ENCODE peak calls at places on chromosomes 4 and X, in five cellular contexts. One of them, this sample, is unnamed.

GRCh38 chr4:147546341-147546740 is 65.4 kb downstream of the EDNRA start:
- DNase-seq in A549: peak; percentile 57
- DNase-seq in K562: no peak
- DNase-seq in GM12878: no peak
- DNase-seq in HepG2: no peak
- DNase-seq in this sample: no peak

GRCh38 chr4:119106036-119107000 is 29.3 kb upstream of the MYOZ2 start:
- DNase-seq in HepG2: no peak
- DNase-seq in K562: no peak
- DNase-seq in GM12878: no peak
- DNase-seq in A549: no peak
- DNase-seq in this sample: no peak

GRCh38 chrX:47863187-47863586 is 26.5 kb downstream of the ZNF81 start:
- DNase-seq in K562: no peak
- DNase-seq in HepG2: no peak
- DNase-seq in GM12878: no peak
- DNase-seq in A549: no peak
- DNase-seq in this sample: no peak

GRCh38 chrX:140928739-140929138 is 73.7 kb upstream of the SPANXB1 start:
- DNase-seq in K562: no peak
- DNase-seq in A549: no peak
- DNase-seq in HepG2: no peak
- DNase-seq in GM12878: no peak
- DNase-seq in this sample: no peak

GRCh38 chr4:77706717-77707116 is 101.1 kb downstream of the CXCL13 start:
- DNase-seq in HepG2: no peak
- DNase-seq in GM12878: no peak
- DNase-seq in K562: no peak
- DNase-seq in A549: no peak
- DNase-seq in this sample: no peak

GRCh38 chr4:169270156-169270809 is 473 bp downstream of the SH3RF1 start:
- DNase-seq in A549: peak; percentile 37
- DNase-seq in K562: peak; percentile 31
- DNase-seq in HepG2: no peak
- DNase-seq in GM12878: no peak
- DNase-seq in this sample: peak; percentile 70

GRCh38 chrX:119817130-119817690 is 25.8 kb upstream of the RPL39 start:
- DNase-seq in HepG2: no peak
- DNase-seq in A549: no peak
- DNase-seq in GM12878: no peak
- DNase-seq in K562: no peak
- DNase-seq in this sample: no peak

GRCh38 chr4:189979196-189980047 is 38.8 kb downstream of the FRG1 start:
- DNase-seq in GM12878: no peak
- DNase-seq in K562: no peak
- DNase-seq in HepG2: no peak
- DNase-seq in A549: no peak
- DNase-seq in this sample: no peak

GRCh38 chr4:107809236-107809635 is 15.5 kb upstream of the SGMS2 start:
- DNase-seq in K562: no peak
- DNase-seq in GM12878: no peak
- DNase-seq in A549: no peak
- DNase-seq in HepG2: no peak
- DNase-seq in this sample: no peak

GRCh38 chrX:153946910-153947769 is 2.7 kb upstream of the RENBP start:
- DNase-seq in A549: peak; percentile 87
- DNase-seq in K562: peak; percentile 79
- DNase-seq in GM12878: no peak
- DNase-seq in HepG2: peak; percentile 75
- DNase-seq in this sample: peak; percentile 86

GRCh38 chrX:15946783-15947550 is 92.4 kb upstream of the AP1S2 start:
- DNase-seq in A549: peak; percentile 3
- DNase-seq in K562: no peak
- DNase-seq in HepG2: no peak
- DNase-seq in GM12878: no peak
- DNase-seq in this sample: no peak

GRCh38 chr4:150713251-150713650 is 131.3 kb downstream of the MAB21L2 start:
- DNase-seq in K562: no peak
- DNase-seq in GM12878: no peak
- DNase-seq in HepG2: no peak
- DNase-seq in A549: no peak
- DNase-seq in this sample: no peak

GRCh38 chrX:23786268-23786815 is 3.4 kb downstream of the SAT1 start:
- DNase-seq in K562: no peak
- DNase-seq in A549: peak; percentile 60
- DNase-seq in GM12878: no peak
- DNase-seq in HepG2: no peak
- DNase-seq in this sample: no peak

GRCh38 chr4:19930742-19931141 is 321.0 kb upstream of the SLIT2 start:
- DNase-seq in GM12878: no peak
- DNase-seq in HepG2: no peak
- DNase-seq in K562: no peak
- DNase-seq in A549: no peak
- DNase-seq in this sample: no peak

GRCh38 chr4:82230310-82230709 is 143.5 kb downstream of the HNRNPD start:
- DNase-seq in GM12878: no peak
- DNase-seq in A549: no peak
- DNase-seq in K562: no peak
- DNase-seq in HepG2: no peak
- DNase-seq in this sample: no peak

GRCh38 chr4:165208741-165209388 is 1.5 kb downstream of the KLHL2 start:
- DNase-seq in K562: peak; percentile 15
- DNase-seq in A549: no peak
- DNase-seq in GM12878: no peak
- DNase-seq in HepG2: no peak
- DNase-seq in this sample: no peak

GRCh38 chr4:8289151-8289750 is 19.7 kb downstream of the HTRA3 start:
- DNase-seq in K562: no peak
- DNase-seq in GM12878: no peak
- DNase-seq in HepG2: no peak
- DNase-seq in A549: no peak
- DNase-seq in this sample: no peak

GRCh38 chr4:152221816-152222516 is 313.9 kb downstream of the FBXW7 start:
- DNase-seq in HepG2: no peak
- DNase-seq in K562: no peak
- DNase-seq in GM12878: no peak
- DNase-seq in A549: no peak
- DNase-seq in this sample: no peak

GRCh38 chr4:102778720-102779119 is 18.0 kb upstream of the MANBA start:
- DNase-seq in GM12878: no peak
- DNase-seq in A549: no peak
- DNase-seq in HepG2: peak; percentile 85
- DNase-seq in K562: peak; percentile 8
- DNase-seq in this sample: no peak

GRCh38 chr4:25816591-25817058 is 46.2 kb downstream of the SEL1L3 start:
- DNase-seq in GM12878: no peak
- DNase-seq in HepG2: no peak
- DNase-seq in K562: no peak
- DNase-seq in A549: no peak
- DNase-seq in this sample: no peak

GRCh38 chrX:88991583-88992132 is 244.6 kb downstream of the CPXCR1 start:
- DNase-seq in K562: no peak
- DNase-seq in A549: no peak
- DNase-seq in HepG2: no peak
- DNase-seq in GM12878: no peak
- DNase-seq in this sample: peak; percentile 20

GRCh38 chr4:73734405-73735070 is 5.8 kb upstream of the CXCL8 start:
- DNase-seq in GM12878: no peak
- DNase-seq in K562: no peak
- DNase-seq in HepG2: no peak
- DNase-seq in A549: no peak
- DNase-seq in this sample: no peak

GRCh38 chrX:40158036-40158706 is 60.4 kb upstream of the BCOR start:
- DNase-seq in HepG2: no peak
- DNase-seq in A549: peak; percentile 50
- DNase-seq in GM12878: no peak
- DNase-seq in K562: no peak
- DNase-seq in this sample: peak; percentile 64

GRCh38 chr4:146976145-146976544 is 30.5 kb upstream of the TTC29 start:
- DNase-seq in A549: no peak
- DNase-seq in K562: no peak
- DNase-seq in HepG2: no peak
- DNase-seq in GM12878: no peak
- DNase-seq in this sample: no peak

GRCh38 chrX:47200385-47201150 is 6.9 kb downstream of the UBA1 start:
- DNase-seq in K562: no peak
- DNase-seq in GM12878: no peak
- DNase-seq in HepG2: peak; percentile 42
- DNase-seq in A549: peak; percentile 88
- DNase-seq in this sample: no peak

GRCh38 chr4:3122081-3122563 is 47.6 kb downstream of the HTT start:
- DNase-seq in GM12878: no peak
- DNase-seq in A549: no peak
- DNase-seq in HepG2: no peak
- DNase-seq in K562: no peak
- DNase-seq in this sample: no peak

GRCh38 chr4:56692576-56692975 is 11.5 kb upstream of the HOPX start:
- DNase-seq in HepG2: no peak
- DNase-seq in GM12878: no peak
- DNase-seq in K562: no peak
- DNase-seq in A549: no peak
- DNase-seq in this sample: no peak

GRCh38 chrX:137166591-137166990 is 132.8 kb upstream of the GPR101 start:
- DNase-seq in HepG2: no peak
- DNase-seq in A549: no peak
- DNase-seq in GM12878: no peak
- DNase-seq in K562: peak; percentile 23
- DNase-seq in this sample: peak; percentile 49
- TF ChIP-seq REST in HepG2: no peak
- TF ChIP-seq REST in A549: no peak
- TF ChIP-seq REST in GM12878: no peak
- TF ChIP-seq REST in K562: no peak
- TF ChIP-seq REST in this sample: no peak

GRCh38 chrX:39152106-39152649 is 350.9 kb downstream of the MID1IP1 start:
- DNase-seq in A549: peak; percentile 14
- DNase-seq in GM12878: no peak
- DNase-seq in HepG2: no peak
- DNase-seq in K562: peak; percentile 77
- DNase-seq in this sample: peak; percentile 62
- TF ChIP-seq JUNB in A549: no peak
- TF ChIP-seq JUNB in GM12878: no peak
- TF ChIP-seq JUNB in HepG2: no peak
- TF ChIP-seq JUNB in K562: no peak
- TF ChIP-seq JUNB in this sample: no peak

GRCh38 chrX:71657267-71657666 is 10.1 kb upstream of the LOC101059915 start:
- DNase-seq in K562: no peak
- DNase-seq in A549: peak; percentile 13
- DNase-seq in GM12878: no peak
- DNase-seq in HepG2: no peak
- DNase-seq in this sample: no peak

GRCh38 chrX:71650333-71650969 is 16.9 kb upstream of the LOC101059915 start:
- DNase-seq in K562: no peak
- DNase-seq in HepG2: peak; percentile 14
- DNase-seq in GM12878: no peak
- DNase-seq in A549: peak; percentile 17
- DNase-seq in this sample: no peak

GRCh38 chrX:71653344-71653743 is 14.0 kb upstream of the LOC101059915 start:
- DNase-seq in GM12878: no peak
- DNase-seq in A549: no peak
- DNase-seq in K562: no peak
- DNase-seq in HepG2: no peak
- DNase-seq in this sample: no peak

DNA sequence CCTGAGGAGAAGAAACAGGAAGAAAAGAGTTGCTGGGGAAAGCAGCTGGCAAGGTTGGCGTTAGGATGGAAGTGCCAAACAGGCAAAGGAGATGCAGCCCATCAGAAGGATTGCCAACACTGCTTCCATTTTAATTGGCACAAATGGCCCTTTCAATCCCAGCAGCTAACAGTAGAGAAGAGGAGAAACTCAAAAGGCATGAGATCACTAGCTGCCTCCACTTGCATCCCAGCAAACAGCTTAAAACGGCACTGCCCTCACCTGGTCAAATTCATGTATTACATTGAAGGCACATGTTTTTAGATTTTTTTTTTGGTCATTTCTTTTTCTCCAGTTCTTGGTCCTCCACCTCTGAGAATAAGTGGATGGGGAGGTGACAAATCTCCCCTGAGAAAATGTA is 14.9 kb upstream of the LOC101059915 start:
- DNase-seq in K562: peak; percentile 41
- DNase-seq in A549: peak; percentile 61
- DNase-seq in HepG2: peak; percentile 31
- DNase-seq in GM12878: no peak
- DNase-seq in this sample: peak; percentile 62
- TF ChIP-seq REST in K562: no peak
- TF ChIP-seq REST in A549: no peak
- TF ChIP-seq REST in HepG2: no peak
- TF ChIP-seq REST in GM12878: no peak
- TF ChIP-seq REST in this sample: no peak

GRCh38 chrX:11269996-11270395 is 23.2 kb upstream of the AMELX start:
- DNase-seq in A549: no peak
- DNase-seq in GM12878: no peak
- DNase-seq in K562: no peak
- DNase-seq in HepG2: no peak
- DNase-seq in this sample: no peak
- TF ChIP-seq JUNB in A549: no peak
- TF ChIP-seq JUNB in GM12878: no peak
- TF ChIP-seq JUNB in K562: no peak
- TF ChIP-seq JUNB in HepG2: no peak
- TF ChIP-seq JUNB in this sample: no peak

DNA sequence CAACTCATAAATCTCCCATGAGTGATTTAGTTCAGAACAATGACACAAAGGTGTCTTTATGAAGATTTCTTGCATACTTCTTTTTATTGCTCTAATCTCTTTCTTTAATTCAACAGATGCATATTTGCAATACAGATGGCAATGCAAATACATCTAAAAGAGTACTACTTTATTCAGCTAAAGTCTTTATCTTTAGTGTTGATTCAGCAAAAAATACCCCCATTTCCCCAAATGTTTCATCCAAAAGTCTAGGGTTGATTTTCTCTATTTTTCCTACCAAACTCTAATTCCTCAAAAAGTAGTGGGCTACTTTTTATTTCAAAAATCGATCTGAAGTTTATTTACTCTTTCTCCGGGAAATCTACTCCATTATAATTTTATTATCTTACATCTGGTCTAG is 1055.2 kb downstream of the STIM2 start:
- DNase-seq in A549: no peak
- DNase-seq in GM12878: no peak
- DNase-seq in K562: no peak
- DNase-seq in HepG2: no peak
- DNase-seq in this sample: no peak
- TF ChIP-seq REST in A549: no peak
- TF ChIP-seq REST in GM12878: no peak
- TF ChIP-seq REST in K562: no peak
- TF ChIP-seq REST in HepG2: no peak
- TF ChIP-seq REST in this sample: no peak